ENCODE peak calls at places on chromosome 13, in eight cellular contexts. One of them, this sample, is unnamed.

GRCh38 chr13:30868806-30869470 is 37.1 kb upstream of the MEDAG start:
- DNase-seq in fibroblast of lung: peak
- DNase-seq in thoracic aorta: no peak
- DNase-seq in heart right ventricle: no peak
- DNase-seq in glutamatergic neuron: no peak
- DNase-seq in psoas muscle: no peak
- DNase-seq in breast epithelium: no peak
- DNase-seq in upper lobe of right lung: no peak
- DNase-seq in this sample: no peak

GRCh38 chr13:93775507-93776108 is 549.0 kb downstream of the GPC6 start:
- DNase-seq in glutamatergic neuron: no peak
- DNase-seq in upper lobe of right lung: no peak
- DNase-seq in breast epithelium: no peak
- DNase-seq in psoas muscle: no peak
- DNase-seq in heart right ventricle: no peak
- DNase-seq in fibroblast of lung: peak
- DNase-seq in thoracic aorta: no peak
- DNase-seq in this sample: no peak

GRCh38 chr13:25687622-25688225 is 315.9 kb downstream of the ATP8A2 start:
- DNase-seq in breast epithelium: no peak
- DNase-seq in upper lobe of right lung: no peak
- DNase-seq in fibroblast of lung: peak
- DNase-seq in glutamatergic neuron: no peak
- DNase-seq in heart right ventricle: peak
- DNase-seq in thoracic aorta: no peak
- DNase-seq in psoas muscle: no peak
- DNase-seq in this sample: no peak

GRCh38 chr13:42174344-42175162 is 97.4 kb upstream of the AKAP11 start:
- DNase-seq in psoas muscle: no peak
- DNase-seq in upper lobe of right lung: no peak
- DNase-seq in breast epithelium: no peak
- DNase-seq in glutamatergic neuron: no peak
- DNase-seq in heart right ventricle: no peak
- DNase-seq in thoracic aorta: no peak
- DNase-seq in fibroblast of lung: peak
- DNase-seq in this sample: no peak

GRCh38 chr13:50893211-50893852 is 16.3 kb upstream of the RNASEH2B start:
- DNase-seq in heart right ventricle: no peak
- DNase-seq in thoracic aorta: no peak
- DNase-seq in psoas muscle: no peak
- DNase-seq in breast epithelium: no peak
- DNase-seq in upper lobe of right lung: no peak
- DNase-seq in glutamatergic neuron: no peak
- DNase-seq in fibroblast of lung: peak
- DNase-seq in this sample: no peak

GRCh38 chr13:99489028-99489427 is 12.2 kb upstream of the TM9SF2 start:
- DNase-seq in psoas muscle: no peak
- DNase-seq in breast epithelium: no peak
- DNase-seq in heart right ventricle: no peak
- DNase-seq in fibroblast of lung: no peak
- DNase-seq in glutamatergic neuron: no peak
- DNase-seq in thoracic aorta: no peak
- DNase-seq in upper lobe of right lung: no peak
- DNase-seq in this sample: no peak

GRCh38 chr13:99198630-99199029 is 2.0 kb upstream of the UBAC2 start:
- DNase-seq in fibroblast of lung: no peak
- DNase-seq in thoracic aorta: no peak
- DNase-seq in breast epithelium: no peak
- DNase-seq in glutamatergic neuron: no peak
- DNase-seq in psoas muscle: no peak
- DNase-seq in upper lobe of right lung: no peak
- DNase-seq in heart right ventricle: no peak
- DNase-seq in this sample: no peak

GRCh38 chr13:109256866-109257760 is 529.3 kb downstream of the IRS2 start:
- DNase-seq in upper lobe of right lung: no peak
- DNase-seq in thoracic aorta: no peak
- DNase-seq in breast epithelium: peak
- DNase-seq in heart right ventricle: peak
- DNase-seq in glutamatergic neuron: no peak
- DNase-seq in fibroblast of lung: peak
- DNase-seq in psoas muscle: no peak
- DNase-seq in this sample: no peak

GRCh38 chr13:111346281-111346680 is 25.8 kb downstream of the TEX29 start:
- DNase-seq in glutamatergic neuron: no peak
- DNase-seq in upper lobe of right lung: no peak
- DNase-seq in psoas muscle: no peak
- DNase-seq in breast epithelium: no peak
- DNase-seq in thoracic aorta: no peak
- DNase-seq in heart right ventricle: no peak
- DNase-seq in fibroblast of lung: no peak
- DNase-seq in this sample: no peak

GRCh38 chr13:48492123-48493075 is 40.5 kb downstream of the RCBTB2 start:
- DNase-seq in heart right ventricle: peak
- DNase-seq in breast epithelium: peak
- DNase-seq in glutamatergic neuron: no peak
- DNase-seq in psoas muscle: peak
- DNase-seq in thoracic aorta: no peak
- DNase-seq in upper lobe of right lung: peak
- DNase-seq in fibroblast of lung: peak
- DNase-seq in this sample: peak

GRCh38 chr13:28056426-28056825 is 44.0 kb downstream of the FLT3 start:
- DNase-seq in upper lobe of right lung: no peak
- DNase-seq in fibroblast of lung: no peak
- DNase-seq in heart right ventricle: no peak
- DNase-seq in breast epithelium: no peak
- DNase-seq in psoas muscle: no peak
- DNase-seq in glutamatergic neuron: no peak
- DNase-seq in thoracic aorta: no peak
- DNase-seq in this sample: no peak

GRCh38 chr13:28055362-28055761 is 45.0 kb downstream of the FLT3 start:
- DNase-seq in psoas muscle: no peak
- DNase-seq in upper lobe of right lung: no peak
- DNase-seq in glutamatergic neuron: no peak
- DNase-seq in fibroblast of lung: no peak
- DNase-seq in breast epithelium: no peak
- DNase-seq in thoracic aorta: no peak
- DNase-seq in heart right ventricle: no peak
- DNase-seq in this sample: no peak

GRCh38 chr13:28056970-28057712 is 43.2 kb downstream of the FLT3 start:
- DNase-seq in psoas muscle: no peak
- DNase-seq in upper lobe of right lung: no peak
- DNase-seq in breast epithelium: no peak
- DNase-seq in glutamatergic neuron: no peak
- DNase-seq in heart right ventricle: no peak
- DNase-seq in fibroblast of lung: no peak
- DNase-seq in thoracic aorta: no peak
- DNase-seq in this sample: no peak

GRCh38 chr13:28059214-28059613 is 41.2 kb downstream of the FLT3 start:
- DNase-seq in glutamatergic neuron: peak
- DNase-seq in fibroblast of lung: peak
- DNase-seq in heart right ventricle: peak
- DNase-seq in psoas muscle: no peak
- DNase-seq in upper lobe of right lung: no peak
- DNase-seq in breast epithelium: no peak
- DNase-seq in thoracic aorta: no peak
- DNase-seq in this sample: no peak
- TF ChIP-seq CTCF in glutamatergic neuron: peak
- TF ChIP-seq CTCF in fibroblast of lung: peak
- TF ChIP-seq CTCF in heart right ventricle: peak
- TF ChIP-seq CTCF in psoas muscle: peak
- TF ChIP-seq CTCF in upper lobe of right lung: peak
- TF ChIP-seq CTCF in breast epithelium: no peak
- TF ChIP-seq CTCF in thoracic aorta: no peak
- TF ChIP-seq CTCF in this sample: peak

DNA sequence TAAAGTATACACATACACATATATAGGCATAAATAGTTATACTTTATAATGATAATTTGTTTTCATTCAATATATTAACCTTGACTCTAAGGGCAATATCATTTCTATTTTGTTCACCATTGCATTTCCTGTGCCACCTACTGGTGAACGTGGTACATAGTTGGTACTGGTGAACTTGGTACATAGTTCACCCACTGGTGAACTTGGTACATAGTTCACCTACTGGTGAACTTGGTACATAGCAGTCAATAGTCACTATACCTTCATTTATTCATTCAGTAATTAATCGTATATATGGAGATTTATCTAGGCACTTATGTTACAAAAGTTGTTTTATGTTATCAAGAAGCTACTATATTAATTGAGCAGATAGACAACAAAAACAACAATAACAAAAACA is 172.6 kb upstream of the ATXN8OS start:
- DNase-seq in breast epithelium: no peak
- DNase-seq in upper lobe of right lung: no peak
- DNase-seq in thoracic aorta: no peak
- DNase-seq in psoas muscle: no peak
- DNase-seq in fibroblast of lung: no peak
- DNase-seq in heart right ventricle: no peak
- DNase-seq in glutamatergic neuron: no peak
- DNase-seq in this sample: no peak
- TF ChIP-seq CTCF in breast epithelium: no peak
- TF ChIP-seq CTCF in upper lobe of right lung: no peak
- TF ChIP-seq CTCF in thoracic aorta: no peak
- TF ChIP-seq CTCF in psoas muscle: no peak
- TF ChIP-seq CTCF in fibroblast of lung: no peak
- TF ChIP-seq CTCF in heart right ventricle: no peak
- TF ChIP-seq CTCF in glutamatergic neuron: peak
- TF ChIP-seq CTCF in this sample: no peak

GRCh38 chr13:77338329-77338728 is 11.4 kb upstream of the MYCBP2 start:
- DNase-seq in fibroblast of lung: no peak
- DNase-seq in breast epithelium: no peak
- DNase-seq in heart right ventricle: no peak
- DNase-seq in glutamatergic neuron: no peak
- DNase-seq in thoracic aorta: no peak
- DNase-seq in upper lobe of right lung: no peak
- DNase-seq in psoas muscle: no peak
- DNase-seq in this sample: no peak
- TF ChIP-seq CTCF in fibroblast of lung: no peak
- TF ChIP-seq CTCF in breast epithelium: no peak
- TF ChIP-seq CTCF in heart right ventricle: no peak
- TF ChIP-seq CTCF in glutamatergic neuron: no peak
- TF ChIP-seq CTCF in thoracic aorta: no peak
- TF ChIP-seq CTCF in upper lobe of right lung: no peak
- TF ChIP-seq CTCF in psoas muscle: no peak
- TF ChIP-seq CTCF in this sample: no peak

GRCh38 chr13:21232599-21232998 is 56.1 kb downstream of the MRPL57 start:
- DNase-seq in upper lobe of right lung: no peak
- DNase-seq in psoas muscle: no peak
- DNase-seq in glutamatergic neuron: no peak
- DNase-seq in breast epithelium: no peak
- DNase-seq in heart right ventricle: no peak
- DNase-seq in fibroblast of lung: no peak
- DNase-seq in thoracic aorta: no peak
- DNase-seq in this sample: no peak

GRCh38 chr13:21230516-21230915 is 54.1 kb downstream of the MRPL57 start:
- DNase-seq in heart right ventricle: no peak
- DNase-seq in glutamatergic neuron: no peak
- DNase-seq in fibroblast of lung: no peak
- DNase-seq in upper lobe of right lung: no peak
- DNase-seq in thoracic aorta: no peak
- DNase-seq in psoas muscle: no peak
- DNase-seq in breast epithelium: no peak
- DNase-seq in this sample: no peak

GRCh38 chr13:21231426-21231945 is 55.0 kb downstream of the MRPL57 start:
- DNase-seq in glutamatergic neuron: no peak
- DNase-seq in upper lobe of right lung: no peak
- DNase-seq in breast epithelium: no peak
- DNase-seq in heart right ventricle: no peak
- DNase-seq in fibroblast of lung: no peak
- DNase-seq in thoracic aorta: no peak
- DNase-seq in psoas muscle: no peak
- DNase-seq in this sample: no peak

GRCh38 chr13:21233086-21233485 is 56.6 kb downstream of the MRPL57 start:
- DNase-seq in glutamatergic neuron: no peak
- DNase-seq in fibroblast of lung: no peak
- DNase-seq in breast epithelium: no peak
- DNase-seq in upper lobe of right lung: no peak
- DNase-seq in psoas muscle: no peak
- DNase-seq in thoracic aorta: no peak
- DNase-seq in heart right ventricle: no peak
- DNase-seq in this sample: no peak

DNA sequence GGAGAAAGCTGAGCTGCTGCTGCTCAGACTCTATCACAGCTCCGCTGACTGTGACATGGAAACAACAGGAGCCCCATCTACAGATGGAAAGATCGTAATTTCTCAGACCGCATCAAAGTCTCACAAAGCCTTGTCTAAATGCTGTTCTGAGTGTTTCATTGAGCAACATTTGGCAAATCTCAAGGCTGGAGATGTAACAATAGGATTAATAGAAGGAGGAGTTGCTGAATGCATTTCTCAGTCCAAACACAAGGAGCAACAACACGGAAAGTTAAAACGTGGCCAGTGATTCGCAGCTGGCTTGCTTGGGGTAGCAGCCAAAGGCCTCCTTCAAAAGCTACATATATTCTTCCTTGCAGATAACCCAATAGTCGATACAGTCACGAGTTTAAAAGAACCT is 55.7 kb downstream of the MRPL57 start:
- DNase-seq in thoracic aorta: no peak
- DNase-seq in heart right ventricle: no peak
- DNase-seq in upper lobe of right lung: no peak
- DNase-seq in glutamatergic neuron: no peak
- DNase-seq in fibroblast of lung: peak
- DNase-seq in psoas muscle: peak
- DNase-seq in breast epithelium: no peak
- DNase-seq in this sample: no peak
- TF ChIP-seq CTCF in thoracic aorta: no peak
- TF ChIP-seq CTCF in heart right ventricle: no peak
- TF ChIP-seq CTCF in upper lobe of right lung: no peak
- TF ChIP-seq CTCF in glutamatergic neuron: no peak
- TF ChIP-seq CTCF in fibroblast of lung: no peak
- TF ChIP-seq CTCF in psoas muscle: no peak
- TF ChIP-seq CTCF in breast epithelium: no peak
- TF ChIP-seq CTCF in this sample: no peak

GRCh38 chr13:19890030-19890429 is 26.6 kb upstream of the ZMYM5 start:
- DNase-seq in thoracic aorta: no peak
- DNase-seq in fibroblast of lung: no peak
- DNase-seq in heart right ventricle: no peak
- DNase-seq in glutamatergic neuron: no peak
- DNase-seq in breast epithelium: no peak
- DNase-seq in psoas muscle: no peak
- DNase-seq in upper lobe of right lung: no peak
- DNase-seq in this sample: no peak

DNA sequence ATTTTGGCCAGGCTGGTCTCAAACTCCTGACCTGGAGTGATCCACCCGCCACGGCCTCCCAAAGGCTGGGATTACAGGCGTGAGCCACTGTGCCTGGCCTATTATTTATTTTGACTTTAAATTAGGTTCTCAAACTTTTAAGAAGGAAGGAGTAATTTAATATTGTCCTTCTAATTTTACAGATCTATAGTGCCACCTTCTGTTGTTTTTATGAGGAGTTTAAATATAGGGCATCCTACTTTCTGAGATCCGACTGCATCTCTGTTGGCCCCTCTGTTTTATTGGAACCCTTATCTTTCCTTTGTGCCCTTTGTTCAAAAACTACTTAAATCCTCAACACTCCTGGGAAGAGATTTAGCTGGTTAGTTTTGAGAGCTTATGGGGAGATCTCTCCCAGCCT is 25.4 kb upstream of the ZMYM5 start:
- DNase-seq in heart right ventricle: no peak
- DNase-seq in upper lobe of right lung: no peak
- DNase-seq in psoas muscle: no peak
- DNase-seq in fibroblast of lung: peak
- DNase-seq in breast epithelium: no peak
- DNase-seq in thoracic aorta: no peak
- DNase-seq in glutamatergic neuron: no peak
- DNase-seq in this sample: no peak
- TF ChIP-seq CTCF in heart right ventricle: peak
- TF ChIP-seq CTCF in upper lobe of right lung: peak
- TF ChIP-seq CTCF in psoas muscle: peak
- TF ChIP-seq CTCF in fibroblast of lung: peak
- TF ChIP-seq CTCF in breast epithelium: no peak
- TF ChIP-seq CTCF in thoracic aorta: no peak
- TF ChIP-seq CTCF in glutamatergic neuron: no peak
- TF ChIP-seq CTCF in this sample: no peak

GRCh38 chr13:80101040-80101439 is 239.9 kb downstream of the SPRY2 start:
- DNase-seq in breast epithelium: no peak
- DNase-seq in glutamatergic neuron: no peak
- DNase-seq in psoas muscle: no peak
- DNase-seq in thoracic aorta: no peak
- DNase-seq in upper lobe of right lung: no peak
- DNase-seq in heart right ventricle: no peak
- DNase-seq in fibroblast of lung: no peak
- DNase-seq in this sample: no peak
- TF ChIP-seq CTCF in breast epithelium: no peak
- TF ChIP-seq CTCF in glutamatergic neuron: no peak
- TF ChIP-seq CTCF in psoas muscle: no peak
- TF ChIP-seq CTCF in thoracic aorta: no peak
- TF ChIP-seq CTCF in upper lobe of right lung: no peak
- TF ChIP-seq CTCF in heart right ventricle: no peak
- TF ChIP-seq CTCF in fibroblast of lung: no peak
- TF ChIP-seq CTCF in this sample: no peak

This sample was measured in natural killer cell.